ENCODE peak calls at places on chromosomes 16 and 17, in five cellular contexts. C is PC-3, J is neural progenitor cell, G is Karpas-422, R is H1. D is an unnamed sample.

GRCh38 chr16:67181346-67181745 is 2.4 kb downstream of the MATCAP1 start:
- DNase-seq in J (no peak), C (peak), G (no peak), R (no peak), D (no peak)

GRCh38 chr17:81419333-81419885 is 24.2 kb downstream of the BAHCC1 start:
- DNase-seq in G (no peak), C (peak), J (peak), R (no peak), D (no peak)

GRCh38 chr17:47896672-47897490 is 845 bp downstream of the SP2 start:
- DNase-seq in J (no peak), C (peak), G (peak), R (no peak), D (no peak)

GRCh38 chr16:69404275-69404805 is 18.5 kb upstream of the TERF2 start:
- DNase-seq in C (no peak), G (no peak), R (no peak), J (peak), D (no peak)

GRCh38 chr16:19578378-19578851 is 22.9 kb downstream of the VPS35L start:
- DNase-seq in C (no peak), G (no peak), R (no peak), J (peak), D (no peak)

GRCh38 chr16:8109510-8110369 is 480.6 kb downstream of the TMEM114 start:
- DNase-seq in C (no peak), J (no peak), G (no peak), R (no peak), D (no peak)

GRCh38 chr17:57877803-57878202 is 28.0 kb upstream of the MRPS23 start:
- DNase-seq in J (no peak), G (no peak), C (no peak), R (no peak), D (no peak)

GRCh38 chr17:32894245-32894644 is 17.3 kb upstream of the MYO1D start:
- DNase-seq in C (no peak), J (no peak), R (no peak), G (no peak), D (no peak)

GRCh38 chr17:64128787-64129514 is 993 bp downstream of the ERN1 start:
- DNase-seq in R (no peak), G (no peak), J (no peak), C (peak), D (no peak)

GRCh38 chr16:22787456-22788189 is 26.3 kb upstream of the HS3ST2 start:
- DNase-seq in J (no peak), G (no peak), C (peak), R (no peak), D (no peak)

GRCh38 chr17:11023639-11024479 is 186.0 kb upstream of the PIRT start:
- DNase-seq in R (no peak), J (no peak), C (no peak), G (no peak), D (no peak)

GRCh38 chr17:62714016-62714777 is 86.7 kb downstream of the MRC2 start:
- DNase-seq in J (no peak), G (no peak), R (no peak), C (peak), D (no peak)

GRCh38 chr17:35731932-35732805 is 730 bp downstream of the RASL10B start:
- DNase-seq in J (peak), C (no peak), G (no peak), R (peak), D (no peak)

GRCh38 chr17:71922439-71922838 is 198.4 kb upstream of the SOX9 start:
- DNase-seq in G (no peak), C (peak), R (no peak), J (no peak), D (peak)

GRCh38 chr17:37710344-37710886 is 34.4 kb downstream of the HNF1B start:
- DNase-seq in J (peak), G (no peak), C (peak), R (peak), D (no peak)

GRCh38 chr17:70479779-70480178 is 310.4 kb downstream of the KCNJ2 start:
- DNase-seq in R (no peak), C (no peak), J (no peak), G (no peak), D (no peak)

GRCh38 chr16:73210084-73210483 is 162.2 kb upstream of the ZFHX3 start:
- DNase-seq in R (no peak), G (no peak), J (no peak), C (no peak), D (no peak)

GRCh38 chr17:44900894-44901293 is 1.6 kb upstream of the EFTUD2 start:
- DNase-seq in R (no peak), G (no peak), C (peak), J (no peak), D (no peak)

GRCh38 chr16:9139965-9140364 is 48.5 kb downstream of the HAPSTR1 start:
- DNase-seq in J (peak), R (no peak), G (peak), C (peak), D (no peak)

GRCh38 chr17:83053021-83053778 is 26.2 kb upstream of the METRNL start:
- DNase-seq in J (peak), C (no peak), G (no peak), R (peak), D (no peak)

GRCh38 chr16:8931864-8932263 is 31.8 kb downstream of the USP7 start:
- DNase-seq in C (peak), R (peak), J (peak), G (peak), D (no peak)

GRCh38 chr16:54331241-54332002 is 44.8 kb upstream of the IRX3 start:
- DNase-seq in J (peak), G (no peak), R (peak), C (no peak), D (no peak)

GRCh38 chr16:11615756-11616447 is 29.2 kb upstream of the LITAF start:
- DNase-seq in R (no peak), J (no peak), G (no peak), C (no peak), D (no peak)

GRCh38 chr16:67563708-67564468 is 1.6 kb downstream of the CTCF start:
- DNase-seq in C (peak), R (no peak), J (peak), G (peak), D (no peak)

GRCh38 chr16:77548766-77549165 is 113.9 kb upstream of the ADAMTS18 start:
- DNase-seq in R (no peak), C (peak), J (no peak), G (no peak), D (no peak)

GRCh38 chr16:11506816-11507305 is 79.9 kb downstream of the LITAF start:
- DNase-seq in R (no peak), J (no peak), G (peak), C (no peak), D (no peak)

GRCh38 chr16:17389392-17389791 is 81.4 kb downstream of the XYLT1 start:
- DNase-seq in C (no peak), G (no peak), R (no peak), J (no peak), D (no peak)

GRCh38 chr17:62767997-62768396 is 40.1 kb downstream of the MARCHF10 start:
- DNase-seq in C (no peak), R (no peak), G (no peak), J (no peak), D (no peak)

GRCh38 chr16:69814561-69814960 is 52.4 kb downstream of the WWP2 start:
- DNase-seq in J (no peak), R (no peak), C (no peak), G (no peak), D (no peak)

GRCh38 chr17:64343833-64344637 is 46.6 kb downstream of the PECAM1 start:
- DNase-seq in R (no peak), C (peak), G (no peak), J (peak), D (no peak)

GRCh38 chr16:28166394-28167208 is 45.2 kb downstream of the XPO6 start:
- DNase-seq in J (no peak), R (no peak), C (peak), G (no peak), D (no peak)

GRCh38 chr16:8571061-8571596 is 19.2 kb downstream of the TMEM114 start:
- DNase-seq in R (no peak), C (no peak), G (no peak), J (peak), D (no peak)

GRCh38 chr17:61355475-61355874 is 44.2 kb upstream of the TBX2 start:
- DNase-seq in G (no peak), R (no peak), J (no peak), C (no peak), D (no peak)

GRCh38 chr17:82103588-82104451 is 5.8 kb upstream of the FASN start:
- DNase-seq in R (peak), C (peak), J (peak), G (no peak), D (no peak)

GRCh38 chr17:75832164-75832651 is 12.0 kb downstream of the UNC13D start:
- DNase-seq in G (no peak), R (peak), C (peak), J (no peak), D (no peak)

GRCh38 chr16:84109598-84110325 is 7.0 kb downstream of the MBTPS1 start:
- DNase-seq in R (no peak), C (no peak), G (no peak), J (no peak), D (no peak)

GRCh38 chr16:89549007-89549700 is 11.3 kb upstream of the RPL13 start:
- DNase-seq in R (no peak), C (no peak), G (no peak), J (no peak), D (no peak)

GRCh38 chr16:77991701-77992100 is 30.6 kb upstream of the CLEC3A start:
- DNase-seq in G (no peak), C (no peak), R (no peak), J (no peak), D (no peak)

GRCh38 chr16:86570542-86571196 is 4.0 kb downstream of the FOXC2 start:
- DNase-seq in C (no peak), R (no peak), J (no peak), G (no peak), D (no peak)

GRCh38 chr16:86567701-86568571 is 1.3 kb downstream of the FOXC2 start:
- DNase-seq in C (no peak), G (no peak), J (peak), R (peak), D (no peak)

GRCh38 chr16:86571197-86571915 is 4.7 kb downstream of the FOXC2 start:
- DNase-seq in J (no peak), R (no peak), G (no peak), C (no peak), D (no peak)

GRCh38 chr16:86568677-86569623 is 2.3 kb downstream of the FOXC2 start:
- DNase-seq in C (no peak), R (no peak), G (no peak), J (no peak), D (no peak)

GRCh38 chr16:86569843-86570447 is 3.3 kb downstream of the FOXC2 start:
- DNase-seq in C (no peak), R (no peak), G (no peak), J (no peak), D (no peak)
- H2AFZ ChIP-seq in C (no peak), R (no peak), G (no peak), J (no peak), D (no peak)

GRCh38 chr16:15452456-15452855 is 18.1 kb downstream of the BMERB1 start:
- DNase-seq in G (no peak), R (no peak), C (no peak), J (no peak), D (no peak)
- H2AFZ ChIP-seq in G (no peak), R (no peak), C (no peak), J (no peak), D (no peak)

DNA sequence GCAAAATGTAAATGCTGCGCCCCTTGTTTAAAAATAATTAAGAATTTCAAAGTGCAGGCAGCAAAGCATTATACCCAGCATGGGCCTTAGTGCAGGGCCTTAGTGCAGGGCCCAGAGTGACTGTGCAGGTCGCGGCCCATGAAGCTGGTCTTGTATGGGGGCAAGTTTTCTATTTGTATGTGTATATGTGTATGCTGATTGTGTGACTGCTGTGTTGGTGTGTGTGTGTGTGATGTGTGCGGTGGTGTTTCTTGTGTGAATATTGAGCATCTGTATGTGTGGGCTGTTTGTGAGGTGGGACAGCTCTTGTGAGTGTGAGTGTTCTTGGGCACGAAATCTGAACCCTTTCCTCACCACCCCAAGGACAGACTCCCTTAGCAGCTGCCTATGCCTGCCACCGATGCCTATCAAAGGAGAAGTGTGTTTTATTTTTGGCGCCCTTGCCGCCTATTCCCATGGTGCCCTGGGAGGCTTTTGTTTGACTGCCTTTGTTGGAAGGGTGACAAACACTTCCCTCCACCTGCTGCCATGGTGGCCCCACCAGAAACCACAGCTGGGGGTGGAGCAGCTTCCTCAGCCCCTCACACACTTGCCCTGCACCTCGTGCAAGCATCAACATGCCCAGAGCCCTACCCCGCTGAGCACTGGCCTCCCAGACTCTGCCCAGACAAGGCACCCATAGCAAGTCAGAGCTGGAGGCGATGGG is 18.0 kb downstream of the CCR7 start:
- DNase-seq in R (no peak), J (no peak), G (no peak), C (no peak), D (no peak)
- H2AFZ ChIP-seq in R (no peak), J (peak), G (no peak), C (no peak), D (peak)

GRCh38 chr16:47459603-47460002 is 1.3 kb downstream of the ITFG1 start:
- DNase-seq in G (no peak), J (no peak), C (no peak), R (no peak), D (no peak)
- H2AFZ ChIP-seq in G (no peak), J (no peak), C (no peak), R (no peak), D (no peak)

GRCh38 chr17:39701784-39702422 is 2.0 kb downstream of the ERBB2 start:
- DNase-seq in C (peak), G (no peak), R (no peak), J (peak), D (no peak)
- H2AFZ ChIP-seq in C (no peak), G (no peak), R (no peak), J (no peak), D (no peak)

GRCh38 chr17:15361592-15361991 is 20.2 kb upstream of the TEKT3 start:
- DNase-seq in J (no peak), C (no peak), G (no peak), R (no peak), D (no peak)
- H2AFZ ChIP-seq in J (no peak), C (peak), G (no peak), R (peak), D (no peak)